ENCODE peak calls at places on chromosome 6, in nine cellular contexts. K is upper lobe of right lung, I is Peyer's patch, N is mammary epithelial cell, Z is endothelial cell of umbilical vein, C is thoracic aorta, O is ascending aorta, A is left ventricle myocardium inferior, Y is GM23338. T is an unnamed sample.

GRCh38 chr6:127162808-127163207 is 44.3 kb downstream of the RSPO3 start:
- DNase-seq in K (no peak), C (no peak), N (no peak), A (no peak), Y (no peak), I (no peak), Z (peak; percentile 76), O (no peak), T (no peak)

GRCh38 chr6:52877786-52878185 is 31.7 kb downstream of the GSTA3 start:
- DNase-seq in K (no peak), Z (no peak), C (no peak), N (no peak), O (no peak), Y (no peak), I (no peak), A (no peak), T (no peak)

GRCh38 chr6:26383624-26384417 is 913 bp downstream of the BTN2A2 start:
- DNase-seq in Y (peak; percentile 68), N (peak; percentile 43), C (no peak), Z (peak; percentile 41), O (no peak), A (no peak), I (peak; percentile 57), K (no peak), T (no peak)

GRCh38 chr6:5471044-5471443 is 209.7 kb downstream of the FARS2 start:
- DNase-seq in Z (peak; percentile 66), O (no peak), A (peak; percentile 62), K (peak; percentile 71), N (peak; percentile 22), Y (peak; percentile 83), C (no peak), I (peak; percentile 61), T (peak; percentile 65)

GRCh38 chr6:56729719-56730118 is 87.0 kb upstream of the DST start:
- DNase-seq in I (no peak), K (no peak), N (peak; percentile 76), Y (no peak), O (no peak), Z (peak; percentile 39), A (no peak), C (no peak), T (no peak)

GRCh38 chr6:15129872-15130271 is 116.0 kb upstream of the JARID2 start:
- DNase-seq in I (no peak), O (no peak), A (no peak), C (no peak), N (no peak), Y (peak; percentile 11), K (no peak), Z (no peak), T (no peak)

GRCh38 chr6:142960098-142960497 is 15.1 kb upstream of the HIVEP2 start:
- DNase-seq in C (no peak), Z (peak; percentile 84), I (no peak), K (no peak), N (peak; percentile 43), Y (no peak), A (no peak), O (no peak), T (no peak)

GRCh38 chr6:113050979-113051378 is 703.8 kb downstream of the RFPL4B start:
- DNase-seq in A (no peak), K (no peak), C (no peak), I (no peak), N (no peak), O (no peak), Y (peak; percentile 60), Z (peak; percentile 60), T (no peak)

GRCh38 chr6:56835612-56836011 is 119.3 kb upstream of the BEND6 start:
- DNase-seq in O (no peak), C (no peak), N (no peak), Y (no peak), A (no peak), Z (no peak), K (no peak), I (no peak), T (no peak)

GRCh38 chr6:129607581-129608186 is 102.3 kb downstream of the ARHGAP18 start:
- DNase-seq in Y (no peak), Z (no peak), O (no peak), I (no peak), A (no peak), K (no peak), C (no peak), N (no peak), T (no peak)

GRCh38 chr6:91911945-91912344 is 1325.1 kb upstream of the MAP3K7 start:
- DNase-seq in K (no peak), Z (no peak), Y (no peak), C (no peak), N (no peak), I (no peak), O (no peak), A (no peak), T (no peak)

GRCh38 chr6:108589244-108589730 is 28.6 kb downstream of the FOXO3 start:
- DNase-seq in O (peak; percentile 63), A (peak; percentile 74), C (peak; percentile 71), Z (peak; percentile 85), K (peak; percentile 85), Y (peak; percentile 91), I (peak; percentile 65), N (peak; percentile 95), T (peak; percentile 88)

GRCh38 chr6:132118144-132118543 is 167.0 kb upstream of the CCN2 start:
- DNase-seq in O (no peak), A (no peak), C (no peak), Z (no peak), I (no peak), Y (no peak), K (no peak), N (no peak), T (no peak)

GRCh38 chr6:36285187-36285612 is 15.3 kb downstream of the PNPLA1 start:
- DNase-seq in A (no peak), K (no peak), Z (no peak), I (no peak), Y (peak; percentile 87), N (no peak), O (no peak), C (no peak), T (no peak)

GRCh38 chr6:12034831-12035230 is 22.7 kb downstream of the HIVEP1 start:
- DNase-seq in I (no peak), Z (no peak), A (no peak), K (no peak), N (no peak), C (no peak), Y (no peak), O (no peak), T (no peak)

GRCh38 chr6:5778317-5778857 is 228.3 kb downstream of the NRN1 start:
- DNase-seq in I (no peak), N (no peak), Y (no peak), C (no peak), K (no peak), O (no peak), A (no peak), Z (no peak), T (no peak)

GRCh38 chr6:166286831-166287271 is 21.3 kb downstream of the PRR18 start:
- DNase-seq in I (no peak), A (no peak), C (no peak), Z (no peak), K (no peak), O (no peak), N (no peak), Y (peak; percentile 47), T (no peak)

GRCh38 chr6:82013561-82014275 is 233.8 kb downstream of the IBTK start:
- DNase-seq in Y (no peak), C (no peak), O (no peak), N (peak; percentile 71), Z (peak; percentile 82), I (no peak), K (no peak), A (no peak), T (no peak)

GRCh38 chr6:73299171-73300073 is 36.4 kb upstream of the KHDC1 start:
- DNase-seq in K (no peak), I (no peak), O (no peak), Z (no peak), A (peak; percentile 21), N (no peak), C (no peak), Y (peak; percentile 51), T (no peak)

DNA sequence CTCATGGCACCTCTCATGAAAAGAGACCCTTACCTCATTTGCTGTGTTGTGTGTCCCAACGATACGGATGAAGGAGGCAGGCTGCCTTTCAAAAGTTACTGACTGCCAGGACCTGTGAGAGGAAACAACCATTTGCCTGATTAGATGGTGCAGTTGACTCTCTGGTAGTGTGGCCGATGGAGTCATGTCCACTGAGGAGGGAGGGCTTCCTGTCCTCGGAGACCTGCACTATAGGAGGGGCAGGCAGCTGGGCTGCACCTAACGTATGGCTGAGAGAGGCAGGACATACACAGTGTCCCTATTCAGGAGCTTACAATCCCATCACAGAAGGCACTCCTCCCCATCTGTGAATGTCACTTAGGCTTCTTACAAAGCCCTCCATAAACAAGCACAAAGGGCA is 373.0 kb downstream of the ZFAND3 start:
- DNase-seq in I (no peak), N (no peak), Y (no peak), A (no peak), Z (no peak), C (no peak), K (no peak), O (no peak), T (no peak)
- H3K4me1 ChIP-seq in I (no peaks in the 10 kb centered on the region), N (no peaks in the 10 kb centered on the region), Y (peaks cover 28% of the 10 kb centered on the region), A (no peaks in the 10 kb centered on the region), Z (peaks cover 13% of the 10 kb centered on the region), C (no peaks in the 10 kb centered on the region), K (no peaks in the 10 kb centered on the region), O (no peaks in the 10 kb centered on the region), T (no peaks in the 10 kb centered on the region)

DNA sequence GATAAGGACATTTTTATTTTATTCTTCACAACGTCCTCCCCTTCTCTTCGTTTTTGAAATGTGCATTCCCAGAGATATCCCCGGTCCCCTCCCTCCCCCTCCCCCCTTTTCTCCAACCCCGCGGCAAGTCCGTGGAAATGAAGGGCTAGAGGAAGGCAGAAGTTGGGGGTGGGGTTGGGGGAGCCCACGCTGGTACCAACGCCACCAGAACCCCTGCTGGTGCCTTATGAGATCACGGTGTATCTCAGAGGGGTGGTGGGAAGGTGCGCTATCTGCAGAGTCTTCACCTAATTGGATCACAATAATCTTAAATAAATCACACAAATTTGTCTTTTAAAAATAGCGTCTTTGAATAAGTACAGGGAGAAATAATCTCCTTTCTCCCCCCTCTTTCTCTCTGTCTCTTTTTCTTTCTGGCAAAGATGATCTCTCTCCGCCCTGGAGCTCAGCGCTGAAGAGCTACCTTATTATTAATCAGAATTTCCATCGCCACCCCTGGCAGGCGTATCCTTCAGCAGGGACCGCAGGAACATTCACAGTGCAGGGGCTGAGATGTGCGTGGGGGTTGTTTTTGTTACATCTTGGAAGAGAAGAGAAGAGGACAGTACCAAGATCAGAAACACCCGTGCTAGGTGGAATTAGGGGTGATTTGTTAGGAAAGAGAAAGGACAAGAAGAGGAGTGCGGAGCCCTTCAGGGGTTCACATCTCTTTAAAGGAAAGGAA is 924 bp downstream of the CLVS2 start:
- DNase-seq in O (no peak), K (no peak), I (no peak), Y (no peak), Z (no peak), A (no peak), C (no peak), N (no peak), T (no peak)
- TF ChIP-seq CTCF in O (no peak), K (no peak), I (no peak), Y (no peak), Z (no peak), A (no peak), C (no peak), N (no peak), T (no peak)

GRCh38 chr6:3406362-3406809 is 50.5 kb downstream of the SLC22A23 start:
- DNase-seq in Z (no peak), Y (no peak), A (no peak), O (no peak), K (no peak), I (no peak), N (no peak), C (no peak), T (no peak)
- H3K4me1 ChIP-seq in Z (no peaks in the 10 kb centered on the region), Y (peaks cover 49% of the 10 kb centered on the region), A (peaks cover 7% of the 10 kb centered on the region), O (no peaks in the 10 kb centered on the region), K (peaks cover 42% of the 10 kb centered on the region), I (no peaks in the 10 kb centered on the region), N (peaks cover 33% of the 10 kb centered on the region), C (peaks cover 3% of the 10 kb centered on the region), T (peaks cover 44% of the 10 kb centered on the region)

GRCh38 chr6:42929088-42929927 is at the start of gene CNPY3:
- DNase-seq in C (peak; percentile 83), Z (peak; percentile 98), A (peak; percentile 93), Y (peak; percentile 98), N (peak; percentile 98), O (peak; percentile 86), K (peak; percentile 97), I (peak; percentile 97), T (peak; percentile 96)
- TF ChIP-seq CTCF in C (no peak), Z (no peak), A (no peak), Y (no peak), N (no peak), O (no peak), K (no peak), I (peak; percentile 24), T (no peak)